ENCODE peak calls at places on chromosomes 7 and 10, in five cellular contexts. X is fibroblast of pulmonary artery, I is NCI-H774, Y is T1000, B is GM06990. E is an unnamed sample.

GRCh38 chr10:43091846-43092245 is 15.0 kb downstream of the RET start:
- DNase-seq in X (no peak), I (no peak), Y (no peak), B (no peak), E (no peak)

GRCh38 chr10:5458425-5458824 is 40.9 kb downstream of the CALML5 start:
- DNase-seq in X (no peak), I (no peak), Y (no peak), B (no peak), E (no peak)

GRCh38 chr10:131180086-131180485 is 131.4 kb downstream of the TCERG1L start:
- DNase-seq in X (no peak), I (no peak), Y (no peak), B (no peak), E (no peak)

GRCh38 chr7:4762121-4763055 is 13.0 kb upstream of the AP5Z1 start:
- DNase-seq in X (no peak), I (no peak), Y (no peak), B (no peak), E (no peak)

GRCh38 chr10:132533571-132534260 is 3.9 kb upstream of the INPP5A start:
- DNase-seq in X (no peak), I (no peak), Y (no peak), B (no peak), E (no peak)

GRCh38 chr7:38916396-38916795 is 7.4 kb upstream of the VPS41 start:
- DNase-seq in X (no peak), I (no peak), Y (no peak), B (no peak), E (no peak)

GRCh38 chr7:106704000-106704840 is 43.3 kb upstream of the CCDC71L start:
- DNase-seq in X (no peak), I (no peak), Y (no peak), B (peak; percentile 24), E (no peak)

GRCh38 chr10:132458595-132459251 is 61.7 kb downstream of the PWWP2B start:
- DNase-seq in X (peak; percentile 25), I (no peak), Y (peak; percentile 39), B (peak; percentile 53), E (peak; percentile 79)

E was measured in glutamatergic neuron.